ENCODE peak calls at places on chromosomes 5 and 9, in seven cellular contexts. B is colonic mucosa, W is breast epithelium, K is T-helper 1 cell, J is HFF-Myc, U is AG04450, D is GM23248. L is an unnamed sample.

GRCh38 chr5:135040331-135041144 is 6.5 kb upstream of the PITX1 start:
- DNase-seq in B (no peak), W (no peak), K (no peak), J (no peak), U (no peak), D (peak; percentile 47), L (no peak)

GRCh38 chr5:142324377-142324870 is 397 bp downstream of the SPRY4 start:
- DNase-seq in B (no peak), W (peak; percentile 35), K (no peak), J (no peak), U (no peak), D (peak; percentile 86), L (no peak)

GRCh38 chr5:73312146-73312871 is 136.3 kb downstream of the FOXD1 start:
- DNase-seq in B (no peak), W (no peak), K (no peak), J (peak; percentile 26), U (peak; percentile 89), D (peak; percentile 96), L (no peak)

GRCh38 chr9:114745108-114745848 is 60.6 kb downstream of the TNFSF15 start:
- DNase-seq in B (no peak), W (no peak), K (no peak), J (no peak), U (no peak), D (peak; percentile 64), L (no peak)

GRCh38 chr9:76591256-76591950 is 132.4 kb downstream of the GCNT1 start:
- DNase-seq in B (no peak), W (no peak), K (no peak), J (no peak), U (no peak), D (peak; percentile 17), L (no peak)

GRCh38 chr5:133664422-133664821 is 52.1 kb upstream of the FSTL4 start:
- DNase-seq in B (no peak), W (no peak), K (no peak), J (no peak), U (no peak), D (peak; percentile 50), L (no peak)

GRCh38 chr9:133701981-133702797 is 36.0 kb downstream of the SARDH start:
- DNase-seq in B (no peak), W (no peak), K (peak; percentile 60), J (no peak), U (no peak), D (no peak), L (no peak)

GRCh38 chr9:96137666-96138429 is 164.1 kb downstream of the HSD17B3 start:
- DNase-seq in B (no peak), W (no peak), K (no peak), J (no peak), U (no peak), D (peak; percentile 49), L (no peak)

GRCh38 chr5:1522601-1523479 is 920 bp downstream of the LPCAT1 start:
- DNase-seq in B (peak; percentile 25), W (no peak), K (no peak), J (no peak), U (no peak), D (peak; percentile 71), L (no peak)

GRCh38 chr5:109125755-109126429 is 283.9 kb downstream of the PJA2 start:
- DNase-seq in B (no peak), W (no peak), K (no peak), J (no peak), U (no peak), D (no peak), L (no peak)

GRCh38 chr9:72362680-72363139 is 2.3 kb downstream of the ZFAND5 start:
- DNase-seq in B (peak; percentile 74), W (peak; percentile 72), K (peak; percentile 37), J (no peak), U (no peak), D (peak; percentile 92), L (peak; percentile 72)

GRCh38 chr5:137233726-137234125 is 265.4 kb downstream of the SPOCK1 start:
- DNase-seq in B (no peak), W (no peak), K (no peak), J (no peak), U (no peak), D (no peak), L (no peak)

GRCh38 chr5:74516217-74516636 is 124.3 kb downstream of the ENC1 start:
- DNase-seq in B (no peak), W (no peak), K (no peak), J (no peak), U (no peak), D (peak; percentile 42), L (no peak)

GRCh38 chr5:62938927-62939326 is 360.3 kb downstream of the LRRC70 start:
- DNase-seq in B (no peak), W (no peak), K (no peak), J (no peak), U (no peak), D (no peak), L (no peak)

GRCh38 chr9:68777070-68777763 is 72.2 kb downstream of the PIP5K1B start:
- DNase-seq in B (no peak), W (no peak), K (no peak), J (no peak), U (no peak), D (peak; percentile 20), L (no peak)

GRCh38 chr5:126846344-126846743 is 69.4 kb downstream of the LMNB1 start:
- DNase-seq in B (no peak), W (no peak), K (no peak), J (no peak), U (no peak), D (peak; percentile 48), L (no peak)

GRCh38 chr9:19804431-19804830 is 15.6 kb upstream of the SLC24A2 start:
- DNase-seq in B (no peak), W (no peak), K (no peak), J (no peak), U (no peak), D (no peak), L (no peak)

GRCh38 chr5:157345485-157345884 is 79.6 kb downstream of the CYFIP2 start:
- DNase-seq in B (no peak), W (no peak), K (no peak), J (no peak), U (no peak), D (no peak), L (no peak)

GRCh38 chr5:130985776-130986175 is 179.3 kb downstream of the HINT1 start:
- DNase-seq in B (no peak), W (no peak), K (no peak), J (no peak), U (no peak), D (no peak), L (no peak)

GRCh38 chr5:39675676-39676075 is 250.9 kb upstream of the DAB2 start:
- DNase-seq in B (no peak), W (no peak), K (no peak), J (no peak), U (no peak), D (no peak), L (no peak)

GRCh38 chr9:130542457-130543228 is 36.7 kb upstream of the FUBP3 start:
- DNase-seq in B (no peak), W (no peak), K (no peak), J (no peak), U (no peak), D (peak; percentile 41), L (no peak)

GRCh38 chr5:96297867-96298266 is 135.2 kb downstream of the PCSK1 start:
- DNase-seq in B (no peak), W (no peak), K (no peak), J (peak; percentile 53), U (peak; percentile 98), D (peak; percentile 95), L (no peak)